ENCODE peak calls at places on chromosomes 7 and 10, in nine cellular contexts. H is Caki2, T is A549, M is AG09319, J is OCI-LY7, N is NAMALWA, C is left ventricle myocardium superior, L is lower leg skin, E is fibroblast of mammary gland. G is an unnamed sample.

GRCh38 chr10:16992611-16993119 is 136.9 kb downstream of the CUBN start:
- DNase-seq in H (no peak), T (no peak), M (peak), J (no peak), N (no peak), C (no peak), L (no peak), E (peak), G (no peak)

GRCh38 chr10:113788604-113789083 is 37.2 kb downstream of the PLEKHS1 start:
- DNase-seq in H (peak), T (peak), M (peak), J (no peak), N (no peak), C (no peak), L (peak), E (peak), G (peak)

GRCh38 chr10:55628260-55628701 is 732.8 kb downstream of the ZWINT start:
- DNase-seq in H (no peak), T (no peak), M (no peak), J (no peak), N (no peak), C (no peak), L (no peak), E (no peak), G (no peak)

GRCh38 chr10:50992356-50992866 is 81.9 kb upstream of the PRKG1 start:
- DNase-seq in H (no peak), T (no peak), M (no peak), J (no peak), N (no peak), C (peak), L (no peak), E (peak), G (no peak)

GRCh38 chr7:140928491-140929309 is 4.0 kb upstream of the BRAF start:
- DNase-seq in H (no peak), T (no peak), M (no peak), J (no peak), N (no peak), C (no peak), L (no peak), E (no peak), G (no peak)

GRCh38 chr7:71618281-71618680 is 486.3 kb downstream of the GALNT17 start:
- DNase-seq in H (no peak), T (no peak), M (no peak), J (no peak), N (no peak), C (no peak), L (no peak), E (no peak), G (peak)

GRCh38 chr7:130906575-130906974 is 172.6 kb upstream of the KLF14 start:
- DNase-seq in H (no peak), T (no peak), M (no peak), J (no peak), N (no peak), C (no peak), L (no peak), E (no peak), G (no peak)

GRCh38 chr10:43272030-43272429 is 5.2 kb upstream of the RASGEF1A start:
- DNase-seq in H (no peak), T (no peak), M (no peak), J (no peak), N (no peak), C (no peak), L (no peak), E (no peak), G (no peak)

GRCh38 chr7:41107938-41108448 is 594.9 kb downstream of the INHBA start:
- DNase-seq in H (peak), T (peak), M (no peak), J (no peak), N (no peak), C (no peak), L (no peak), E (peak), G (no peak)

GRCh38 chr10:36173364-36173763 is 531.3 kb upstream of the FZD8 start:
- DNase-seq in H (no peak), T (no peak), M (no peak), J (no peak), N (no peak), C (no peak), L (no peak), E (no peak), G (no peak)

GRCh38 chr10:29078919-29079318 is 210.0 kb upstream of the LYZL1 start:
- DNase-seq in H (no peak), T (no peak), M (no peak), J (no peak), N (no peak), C (no peak), L (no peak), E (no peak), G (no peak)

GRCh38 chr7:152145853-152146466 is 120.5 kb downstream of the GALNT11 start:
- DNase-seq in H (peak), T (peak), M (peak), J (peak), N (peak), C (no peak), L (no peak), E (peak), G (peak)

GRCh38 chr10:77782328-77783061 is 144.1 kb downstream of the DLG5 start:
- DNase-seq in H (no peak), T (no peak), M (no peak), J (no peak), N (no peak), C (no peak), L (no peak), E (no peak), G (no peak)

GRCh38 chr7:148856035-148856881 is 27.8 kb downstream of the EZH2 start:
- DNase-seq in H (peak), T (peak), M (peak), J (peak), N (peak), C (no peak), L (no peak), E (peak), G (no peak)

GRCh38 chr10:102470579-102471546 is 19.5 kb upstream of the C10orf95 start:
- DNase-seq in H (no peak), T (no peak), M (no peak), J (no peak), N (no peak), C (no peak), L (no peak), E (no peak), G (no peak)

GRCh38 chr7:8597565-8597964 is 164.2 kb downstream of the NXPH1 start:
- DNase-seq in H (no peak), T (no peak), M (no peak), J (no peak), N (no peak), C (no peak), L (no peak), E (no peak), G (no peak)

GRCh38 chr7:150520145-150520544 is 5.5 kb downstream of the GIMAP7 start:
- DNase-seq in H (no peak), T (no peak), M (no peak), J (no peak), N (no peak), C (no peak), L (no peak), E (no peak), G (no peak)

GRCh38 chr7:43621729-43622448 is 39.0 kb downstream of the STK17A start:
- DNase-seq in H (no peak), T (no peak), M (no peak), J (no peak), N (no peak), C (no peak), L (no peak), E (no peak), G (no peak)

GRCh38 chr10:79113827-79114226 is 45.1 kb downstream of the ZMIZ1 start:
- DNase-seq in H (no peak), T (no peak), M (no peak), J (no peak), N (no peak), C (no peak), L (no peak), E (no peak), G (no peak)

GRCh38 chr7:79590571-79591274 is 137.3 kb upstream of the MAGI2 start:
- DNase-seq in H (no peak), T (no peak), M (no peak), J (no peak), N (no peak), C (no peak), L (no peak), E (no peak), G (no peak)

GRCh38 chr10:99984201-99984600 is 25.5 kb downstream of the DNMBP start:
- DNase-seq in H (no peak), T (no peak), M (no peak), J (no peak), N (peak), C (no peak), L (no peak), E (peak), G (no peak)

GRCh38 chr7:151759591-151760042 is 117.3 kb downstream of the PRKAG2 start:
- DNase-seq in H (peak), T (peak), M (no peak), J (peak), N (peak), C (no peak), L (peak), E (peak), G (no peak)

GRCh38 chr10:121516483-121516882 is 81.8 kb downstream of the FGFR2 start:
- DNase-seq in H (no peak), T (no peak), M (no peak), J (no peak), N (no peak), C (no peak), L (no peak), E (no peak), G (no peak)

GRCh38 chr7:111763221-111763791 is 201.0 kb upstream of the IMMP2L start:
- DNase-seq in H (peak), T (peak), M (peak), J (peak), N (peak), C (peak), L (no peak), E (peak), G (peak)

GRCh38 chr10:12181065-12181775 is 14.5 kb downstream of the NUDT5 start:
- DNase-seq in H (no peak), T (no peak), M (no peak), J (no peak), N (no peak), C (peak), L (no peak), E (no peak), G (no peak)

GRCh38 chr7:120916538-120916937 is 34.0 kb upstream of the ING3 start:
- DNase-seq in H (no peak), T (no peak), M (no peak), J (no peak), N (no peak), C (no peak), L (no peak), E (no peak), G (no peak)

GRCh38 chr7:124566576-124566975 is 199.0 kb downstream of the GPR37 start:
- DNase-seq in H (peak), T (peak), M (peak), J (no peak), N (no peak), C (no peak), L (no peak), E (no peak), G (peak)